ENCODE peak calls at places on chromosomes 3 and 15, in five cellular contexts. H, N, M, O and L are unnamed samples.
A peak's percentile ranks its signal among the peaks of the same experiment; 100 is the strongest.

GRCh38 chr15:71114887-71115566 is at the start of gene THSD4:
- DNase-seq in N (peak; percentile 75), O (no peak), H (peak; percentile 60), M (peak; percentile 83), L (no peak)

GRCh38 chr15:33358303-33358702 is 47.5 kb downstream of the RYR3 start:
- DNase-seq in N (no peak), H (no peak), M (no peak), O (no peak), L (no peak)

GRCh38 chr15:62572797-62573196 is 407.7 kb upstream of the C2CD4B start:
- DNase-seq in N (no peak), H (no peak), O (no peak), M (no peak), L (no peak)

GRCh38 chr3:31307131-31307785 is 225.5 kb upstream of the STT3B start:
- DNase-seq in N (no peak), H (no peak), O (no peak), M (no peak), L (no peak)

GRCh38 chr3:186882881-186883685 is 40.6 kb downstream of the ADIPOQ start:
- DNase-seq in H (peak; percentile 78), N (no peak), M (no peak), O (peak; percentile 60), L (peak; percentile 48)

GRCh38 chr15:27324871-27325270 is 353.9 kb downstream of the GABRG3 start:
- DNase-seq in N (no peak), H (no peak), M (no peak), O (no peak), L (no peak)

GRCh38 chr15:74613089-74613952 is 2.3 kb upstream of the CLK3 start:
- DNase-seq in N (no peak), H (no peak), M (no peak), O (no peak), L (no peak)

GRCh38 chr3:57787867-57788623 is 31.9 kb downstream of the SLMAP start:
- DNase-seq in H (peak; percentile 29), M (no peak), O (no peak), N (no peak), L (no peak)

GRCh38 chr3:52058111-52058510 is 1.7 kb upstream of the DUSP7 start:
- DNase-seq in M (no peak), N (no peak), O (no peak), H (no peak), L (no peak)

GRCh38 chr3:38490288-38490860 is 5.8 kb upstream of the EXOG start:
- DNase-seq in H (no peak), N (no peak), M (no peak), O (peak; percentile 88), L (no peak)

GRCh38 chr15:40358492-40359353 is 704 bp downstream of the DISP2 start:
- DNase-seq in O (no peak), N (no peak), M (peak; percentile 89), H (no peak), L (no peak)

GRCh38 chr3:122214718-122215117 is 31.2 kb downstream of the CASR start:
- DNase-seq in O (no peak), H (no peak), M (no peak), N (no peak), L (no peak)

GRCh38 chr15:66560856-66561525 is 4.8 kb downstream of the LCTL start:
- DNase-seq in N (no peak), O (no peak), H (no peak), M (peak; percentile 47), L (no peak)

GRCh38 chr15:68586274-68586961 is 7.6 kb downstream of the CORO2B start:
- DNase-seq in O (no peak), H (peak; percentile 57), M (peak; percentile 28), N (no peak), L (peak; percentile 83)

GRCh38 chr3:106371605-106372292 is 502.9 kb upstream of the CBLB start:
- DNase-seq in O (no peak), H (no peak), N (no peak), M (no peak), L (no peak)

GRCh38 chr3:130609166-130609574 is 92.2 kb downstream of the COL6A6 start:
- DNase-seq in N (no peak), H (no peak), O (no peak), M (no peak), L (no peak)

GRCh38 chr3:66466606-66467270 is 34.1 kb downstream of the LRIG1 start:
- DNase-seq in H (no peak), O (no peak), M (no peak), N (no peak), L (no peak)

GRCh38 chr15:75680007-75680789 is 32.5 kb downstream of the CSPG4 start:
- DNase-seq in O (no peak), H (no peak), M (no peak), N (no peak), L (no peak)

GRCh38 chr3:40264437-40264836 is 45.1 kb upstream of the EIF1B start:
- DNase-seq in O (no peak), H (no peak), M (no peak), N (no peak), L (no peak)

GRCh38 chr15:66287461-66288055 is 5.8 kb upstream of the DIS3L start:
- DNase-seq in N (no peak), M (no peak), O (no peak), H (peak; percentile 48), L (no peak)

GRCh38 chr3:7506606-7507180 is 645.8 kb downstream of the GRM7 start:
- DNase-seq in N (no peak), H (peak; percentile 55), O (no peak), M (no peak), L (no peak)

GRCh38 chr3:15636028-15636709 is 34.6 kb downstream of the BTD start:
- DNase-seq in M (no peak), O (no peak), H (peak; percentile 96), N (no peak), L (peak; percentile 67)

GRCh38 chr15:86756688-86757087 is 677.0 kb downstream of the AGBL1 start:
- DNase-seq in H (no peak), O (no peak), M (no peak), N (no peak), L (no peak)

GRCh38 chr3:186806173-186807055 is at the start of gene RFC4:
- DNase-seq in O (peak; percentile 97), M (peak; percentile 97), N (peak; percentile 91), H (peak; percentile 75), L (no peak)

GRCh38 chr3:84209473-84209872 is 749.3 kb upstream of the CADM2 start:
- DNase-seq in N (no peak), H (no peak), O (no peak), M (no peak), L (no peak)

GRCh38 chr15:40011303-40011702 is 27.7 kb downstream of the SRP14 start:
- DNase-seq in N (no peak), H (no peak), M (no peak), O (no peak), L (no peak)

GRCh38 chr3:71780430-71780829 is 4.5 kb downstream of the PROK2 start:
- DNase-seq in H (no peak), M (no peak), O (peak; percentile 60), N (no peak), L (no peak)

GRCh38 chr3:183253961-183254815 is 1.1 kb downstream of the B3GNT5 start:
- DNase-seq in M (peak; percentile 89), N (peak; percentile 54), H (peak; percentile 55), O (no peak), L (no peak)

GRCh38 chr3:77125934-77126333 is 86.0 kb downstream of the ROBO2 start:
- DNase-seq in M (no peak), O (no peak), H (no peak), N (no peak), L (no peak)

GRCh38 chr3:15347104-15347736 is 14.8 kb upstream of the SH3BP5 start:
- DNase-seq in M (no peak), O (no peak), H (no peak), N (no peak), L (no peak)

GRCh38 chr3:50242778-50243551 is 7.0 kb downstream of the GNAI2 start:
- DNase-seq in M (peak; percentile 97), N (peak; percentile 50), O (peak; percentile 93), H (peak; percentile 93), L (no peak)

GRCh38 chr15:52004806-52005205 is 14.2 kb upstream of the MAPK6 start:
- DNase-seq in O (no peak), H (no peak), N (no peak), M (no peak), L (no peak)

GRCh38 chr15:52008698-52009434 is 10.2 kb upstream of the MAPK6 start:
- DNase-seq in M (no peak), N (no peak), H (peak; percentile 66), O (no peak), L (no peak)

GRCh38 chr15:52005748-52006701 is 13.0 kb upstream of the MAPK6 start:
- DNase-seq in M (no peak), H (peak; percentile 87), N (no peak), O (no peak), L (no peak)

GRCh38 chr15:52008326-52008697 is 10.7 kb upstream of the MAPK6 start:
- DNase-seq in H (no peak), O (no peak), N (no peak), M (no peak), L (no peak)

GRCh38 chr15:52006702-52007340 is 12.2 kb upstream of the MAPK6 start:
- DNase-seq in N (no peak), H (peak; percentile 70), M (no peak), O (no peak), L (no peak)
- TF ChIP-seq POLR2AphosphoS5 in N (no peak), H (peak; percentile 43), M (no peak), O (no peak), L (no peak)

GRCh38 chr15:97461212-97461611 is 499.3 kb upstream of the ARRDC4 start:
- DNase-seq in O (no peak), M (no peak), H (no peak), N (no peak), L (no peak)
- TF ChIP-seq POLR2A in O (no peak), M (no peak), H (no peak), N (no peak), L (no peak)

DNA sequence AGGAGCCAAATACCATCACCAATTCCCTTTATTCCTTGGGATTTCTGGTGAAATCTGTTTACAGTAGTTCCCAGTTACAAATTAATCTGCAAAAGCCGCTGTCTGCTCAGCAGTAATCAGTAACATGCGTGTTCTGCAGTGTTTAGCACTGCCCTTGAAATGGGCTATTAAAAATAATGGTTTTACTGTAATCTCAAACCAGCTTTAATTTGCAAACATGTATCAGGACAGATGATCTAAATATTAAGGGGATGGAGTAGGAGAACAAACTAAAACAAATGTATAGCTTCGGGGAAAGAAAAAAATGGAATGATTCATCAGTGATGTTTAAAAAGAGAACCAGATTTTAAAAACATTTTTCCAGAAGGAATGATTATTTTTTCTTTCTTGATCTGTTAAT is 513.2 kb downstream of the MECOM start:
- DNase-seq in M (no peak), H (peak; percentile 71), O (no peak), N (no peak), L (no peak)
- H3K27ac ChIP-seq in M (no peak overlapping the region), H (peak overlapping the region; percentile 82), O (no peak overlapping the region), N (peak overlapping the region; percentile 94), L (no peak overlapping the region)

GRCh38 chr15:41913251-41913650 is 19.4 kb upstream of the SPTBN5 start:
- DNase-seq in O (no peak), N (no peak), H (no peak), M (no peak), L (no peak)

GRCh38 chr15:41915203-41915994 is 21.5 kb upstream of the SPTBN5 start:
- DNase-seq in O (no peak), H (no peak), M (no peak), N (no peak), L (no peak)

GRCh38 chr15:41917767-41918430 is 24.0 kb upstream of the SPTBN5 start:
- DNase-seq in M (peak; percentile 49), N (peak; percentile 56), O (no peak), H (peak; percentile 71), L (peak; percentile 57)

GRCh38 chr15:41911691-41912345 is 18.0 kb upstream of the SPTBN5 start:
- DNase-seq in O (no peak), H (no peak), M (peak; percentile 58), N (no peak), L (no peak)

GRCh38 chr15:41914406-41914805 is 20.6 kb upstream of the SPTBN5 start:
- DNase-seq in M (peak; percentile 31), H (no peak), O (no peak), N (no peak), L (no peak)
- TF ChIP-seq POLR2AphosphoS5 in M (no peak), H (no peak), O (no peak), N (no peak), L (no peak)